ENCODE peak calls at places on chromosomes 2 and 18, in ten cellular contexts. One of them, this sample, is unnamed.

GRCh38 chr18:76264851-76265250 is 230.2 kb downstream of the ZNF516 start:
- DNase-seq in psoas muscle: no peak
- DNase-seq in adrenal gland: no peak
- DNase-seq in cardiac muscle cell: no peak
- DNase-seq in endothelial cell of umbilical vein: no peak
- DNase-seq in mesendoderm: no peak
- DNase-seq in adipocyte: no peak
- DNase-seq in body of pancreas: no peak
- DNase-seq in pancreas: no peak
- DNase-seq in fibroblast of lung: no peak
- DNase-seq in this sample: no peak

GRCh38 chr2:55923091-55923977 is at the start of gene EFEMP1:
- DNase-seq in pancreas: peak; percentile 57
- DNase-seq in mesendoderm: peak; percentile 78
- DNase-seq in adrenal gland: no peak
- DNase-seq in adipocyte: peak; percentile 80
- DNase-seq in body of pancreas: peak; percentile 64
- DNase-seq in cardiac muscle cell: peak; percentile 87
- DNase-seq in psoas muscle: peak; percentile 72
- DNase-seq in fibroblast of lung: peak; percentile 73
- DNase-seq in endothelial cell of umbilical vein: peak; percentile 87
- DNase-seq in this sample: no peak

GRCh38 chr2:37457401-37457901 is 113.0 kb downstream of the QPCT start:
- DNase-seq in mesendoderm: no peak
- DNase-seq in adipocyte: peak; percentile 50
- DNase-seq in pancreas: no peak
- DNase-seq in fibroblast of lung: peak; percentile 88
- DNase-seq in psoas muscle: no peak
- DNase-seq in body of pancreas: no peak
- DNase-seq in cardiac muscle cell: peak; percentile 36
- DNase-seq in endothelial cell of umbilical vein: peak; percentile 45
- DNase-seq in adrenal gland: no peak
- DNase-seq in this sample: no peak

GRCh38 chr2:235077046-235077445 is 125.2 kb downstream of the SH3BP4 start:
- DNase-seq in adipocyte: no peak
- DNase-seq in psoas muscle: no peak
- DNase-seq in fibroblast of lung: peak; percentile 65
- DNase-seq in cardiac muscle cell: no peak
- DNase-seq in mesendoderm: no peak
- DNase-seq in endothelial cell of umbilical vein: no peak
- DNase-seq in pancreas: no peak
- DNase-seq in adrenal gland: no peak
- DNase-seq in body of pancreas: no peak
- DNase-seq in this sample: no peak

GRCh38 chr2:172734711-172735645 is 667 bp upstream of the RAPGEF4 start:
- DNase-seq in pancreas: no peak
- DNase-seq in adipocyte: peak; percentile 9
- DNase-seq in endothelial cell of umbilical vein: no peak
- DNase-seq in psoas muscle: no peak
- DNase-seq in mesendoderm: peak; percentile 15
- DNase-seq in cardiac muscle cell: peak; percentile 14
- DNase-seq in fibroblast of lung: no peak
- DNase-seq in body of pancreas: no peak
- DNase-seq in adrenal gland: no peak
- DNase-seq in this sample: no peak

GRCh38 chr2:74558284-74559230 is 4.0 kb downstream of the DOK1 start:
- DNase-seq in body of pancreas: no peak
- DNase-seq in fibroblast of lung: no peak
- DNase-seq in psoas muscle: no peak
- DNase-seq in endothelial cell of umbilical vein: no peak
- DNase-seq in mesendoderm: no peak
- DNase-seq in cardiac muscle cell: no peak
- DNase-seq in pancreas: no peak
- DNase-seq in adipocyte: no peak
- DNase-seq in adrenal gland: no peak
- DNase-seq in this sample: no peak

GRCh38 chr2:230777681-230778080 is 65.0 kb downstream of the CAB39 start:
- DNase-seq in mesendoderm: no peak
- DNase-seq in adrenal gland: no peak
- DNase-seq in pancreas: no peak
- DNase-seq in body of pancreas: no peak
- DNase-seq in psoas muscle: no peak
- DNase-seq in endothelial cell of umbilical vein: peak; percentile 77
- DNase-seq in fibroblast of lung: peak; percentile 69
- DNase-seq in adipocyte: no peak
- DNase-seq in cardiac muscle cell: peak; percentile 36
- DNase-seq in this sample: no peak

GRCh38 chr2:72745679-72746368 is 80.0 kb downstream of the EXOC6B start:
- DNase-seq in fibroblast of lung: peak; percentile 65
- DNase-seq in psoas muscle: no peak
- DNase-seq in pancreas: no peak
- DNase-seq in cardiac muscle cell: peak; percentile 87
- DNase-seq in body of pancreas: peak; percentile 17
- DNase-seq in endothelial cell of umbilical vein: peak; percentile 88
- DNase-seq in adipocyte: peak; percentile 91
- DNase-seq in mesendoderm: peak; percentile 71
- DNase-seq in adrenal gland: no peak
- DNase-seq in this sample: no peak

DNA sequence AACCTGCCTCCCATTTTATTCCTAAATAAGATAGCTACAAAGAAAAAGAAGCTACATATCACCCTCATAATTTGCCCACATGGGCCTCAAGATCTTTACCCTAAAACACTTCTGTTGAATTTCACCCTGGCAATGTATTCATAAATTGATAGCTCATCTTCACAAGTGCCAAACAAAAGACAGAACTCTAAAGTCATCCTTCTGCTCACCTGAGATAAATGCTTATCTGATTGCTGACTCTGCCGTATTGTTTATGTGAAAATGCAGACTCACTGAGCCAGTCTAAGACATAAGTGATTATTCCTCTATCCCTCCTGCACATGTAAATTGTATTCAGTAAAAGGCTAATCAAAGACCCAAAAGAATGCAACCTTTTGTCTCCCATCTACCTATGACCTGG is 2.0 kb downstream of the RDH14 start:
- DNase-seq in mesendoderm: no peak
- DNase-seq in endothelial cell of umbilical vein: no peak
- DNase-seq in pancreas: no peak
- DNase-seq in adrenal gland: no peak
- DNase-seq in cardiac muscle cell: no peak
- DNase-seq in fibroblast of lung: no peak
- DNase-seq in adipocyte: no peak
- DNase-seq in psoas muscle: no peak
- DNase-seq in body of pancreas: no peak
- DNase-seq in this sample: no peak
- H3K4me3 ChIP-seq in mesendoderm: no peak overlapping the region
- H3K4me3 ChIP-seq in endothelial cell of umbilical vein: no peak overlapping the region
- H3K4me3 ChIP-seq in pancreas: no peak overlapping the region
- H3K4me3 ChIP-seq in adrenal gland: no peak overlapping the region
- H3K4me3 ChIP-seq in cardiac muscle cell: no peak overlapping the region
- H3K4me3 ChIP-seq in fibroblast of lung: no peak overlapping the region
- H3K4me3 ChIP-seq in adipocyte: peak overlapping the region; percentile 34
- H3K4me3 ChIP-seq in psoas muscle: peak overlapping the region; percentile 86
- H3K4me3 ChIP-seq in body of pancreas: no peak overlapping the region
- H3K4me3 ChIP-seq in this sample: no peak overlapping the region

DNA sequence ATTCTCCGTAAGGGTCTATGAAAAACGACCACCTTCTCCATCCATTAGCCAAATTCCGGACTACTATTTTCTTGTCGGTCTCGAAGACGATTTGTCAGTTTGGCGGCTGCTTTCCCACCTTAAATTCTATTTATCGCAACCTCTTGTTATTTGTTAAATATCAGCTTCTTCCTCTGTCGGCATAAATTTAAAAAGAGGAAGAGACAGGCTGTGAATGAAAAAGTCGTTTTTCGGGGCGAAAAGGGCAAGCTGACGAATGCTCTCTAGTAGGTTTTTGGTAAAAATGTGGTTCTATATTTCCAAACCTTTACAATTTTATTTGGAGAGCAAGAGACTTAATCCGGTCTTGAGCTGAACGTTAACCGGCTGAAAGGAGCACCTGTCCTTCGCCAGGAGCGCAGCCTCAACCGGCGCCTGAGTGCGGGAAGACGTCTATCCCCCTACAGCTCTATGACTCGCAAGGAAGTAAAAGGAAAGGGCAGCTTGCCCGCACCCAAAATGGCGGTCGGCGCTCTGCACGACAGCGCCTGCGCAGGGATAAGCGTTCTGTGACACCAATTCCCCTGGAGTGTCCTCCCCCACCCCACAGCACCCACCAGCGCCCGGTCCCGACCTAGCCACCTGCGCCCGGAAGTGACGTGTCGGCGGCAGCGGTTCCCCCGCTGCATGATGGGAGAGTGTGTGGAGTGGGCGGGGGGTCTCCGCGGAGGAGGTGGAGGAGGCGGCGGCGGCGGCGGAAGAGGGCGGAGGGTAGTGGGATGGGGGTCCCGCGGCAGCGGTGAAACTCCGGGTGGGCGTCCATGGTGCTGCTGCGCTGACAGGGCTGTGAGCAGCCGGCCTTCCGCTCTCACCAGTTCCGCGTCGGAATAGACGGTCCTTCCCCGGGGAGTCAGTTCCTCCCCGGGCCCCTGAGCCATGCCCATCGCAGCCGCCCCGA is at the start of gene AFTPH:
- DNase-seq in psoas muscle: peak; percentile 99
- DNase-seq in endothelial cell of umbilical vein: peak; percentile 100
- DNase-seq in body of pancreas: peak; percentile 99
- DNase-seq in fibroblast of lung: peak; percentile 98
- DNase-seq in mesendoderm: peak; percentile 100
- DNase-seq in adipocyte: peak; percentile 99
- DNase-seq in cardiac muscle cell: peak; percentile 99
- DNase-seq in adrenal gland: peak; percentile 99
- DNase-seq in pancreas: peak; percentile 99
- DNase-seq in this sample: peak; percentile 99
- H3K4me1 ChIP-seq in psoas muscle: peaks cover 20% of the 10 kb centered on the region
- H3K4me1 ChIP-seq in endothelial cell of umbilical vein: peaks cover 12% of the 10 kb centered on the region
- H3K4me1 ChIP-seq in body of pancreas: peaks cover 16% of the 10 kb centered on the region
- H3K4me1 ChIP-seq in fibroblast of lung: no peaks in the 10 kb centered on the region
- H3K4me1 ChIP-seq in mesendoderm: no peaks in the 10 kb centered on the region
- H3K4me1 ChIP-seq in adipocyte: peaks cover 14% of the 10 kb centered on the region
- H3K4me1 ChIP-seq in cardiac muscle cell: peaks cover 25% of the 10 kb centered on the region
- H3K4me1 ChIP-seq in adrenal gland: peaks cover 3% of the 10 kb centered on the region
- H3K4me1 ChIP-seq in pancreas: peaks cover 19% of the 10 kb centered on the region
- H3K4me1 ChIP-seq in this sample: peaks cover 30% of the 10 kb centered on the region

DNA sequence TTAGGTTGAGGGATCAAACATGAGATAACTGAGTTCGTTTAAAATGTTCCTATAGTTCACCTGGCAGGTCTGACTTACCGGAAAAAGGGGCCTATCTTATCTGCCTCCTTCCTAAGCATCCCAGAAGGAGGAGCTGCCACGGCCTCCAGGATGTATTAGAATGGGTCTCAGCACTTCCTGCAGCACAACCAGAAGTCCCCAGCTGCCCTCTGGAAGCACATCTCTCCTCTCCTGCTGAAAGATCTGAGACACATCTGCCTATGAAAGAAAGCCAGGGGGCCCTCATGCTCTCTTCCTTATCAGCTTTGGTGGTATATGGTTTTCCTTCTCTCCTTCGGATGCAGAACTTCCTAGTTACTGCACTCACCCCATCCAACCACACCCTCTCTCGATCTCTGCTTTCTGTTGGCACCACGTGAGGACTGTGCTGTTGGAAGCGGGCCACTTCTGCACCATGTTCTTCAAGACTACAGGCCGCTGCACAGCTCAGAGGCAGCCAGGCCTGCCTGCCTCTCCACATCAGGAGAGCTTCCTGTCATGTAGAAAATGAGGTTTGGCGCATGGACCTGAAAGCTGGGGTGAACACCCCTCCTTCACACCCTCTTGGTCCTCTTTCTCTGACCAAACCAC is 6.5 kb downstream of the IGFBP5 start:
- DNase-seq in psoas muscle: peak; percentile 82
- DNase-seq in pancreas: no peak
- DNase-seq in adrenal gland: no peak
- DNase-seq in fibroblast of lung: no peak
- DNase-seq in endothelial cell of umbilical vein: no peak
- DNase-seq in body of pancreas: no peak
- DNase-seq in adipocyte: no peak
- DNase-seq in cardiac muscle cell: no peak
- DNase-seq in mesendoderm: peak; percentile 57
- DNase-seq in this sample: no peak
- H3K4me3 ChIP-seq in psoas muscle: no peak overlapping the region
- H3K4me3 ChIP-seq in pancreas: no peak overlapping the region
- H3K4me3 ChIP-seq in adrenal gland: no peak overlapping the region
- H3K4me3 ChIP-seq in fibroblast of lung: peak overlapping the region; percentile 72
- H3K4me3 ChIP-seq in endothelial cell of umbilical vein: no peak overlapping the region
- H3K4me3 ChIP-seq in body of pancreas: no peak overlapping the region
- H3K4me3 ChIP-seq in adipocyte: no peak overlapping the region
- H3K4me3 ChIP-seq in cardiac muscle cell: no peak overlapping the region
- H3K4me3 ChIP-seq in mesendoderm: no peak overlapping the region
- H3K4me3 ChIP-seq in this sample: no peak overlapping the region

GRCh38 chr18:213505-213904 is 54.3 kb downstream of the THOC1 start:
- DNase-seq in psoas muscle: no peak
- DNase-seq in cardiac muscle cell: no peak
- DNase-seq in adrenal gland: no peak
- DNase-seq in fibroblast of lung: no peak
- DNase-seq in pancreas: no peak
- DNase-seq in endothelial cell of umbilical vein: no peak
- DNase-seq in adipocyte: no peak
- DNase-seq in mesendoderm: peak; percentile 13
- DNase-seq in body of pancreas: no peak
- DNase-seq in this sample: no peak

GRCh38 chr18:213977-214376 is 53.9 kb downstream of the THOC1 start:
- DNase-seq in pancreas: no peak
- DNase-seq in body of pancreas: no peak
- DNase-seq in adrenal gland: no peak
- DNase-seq in psoas muscle: no peak
- DNase-seq in adipocyte: no peak
- DNase-seq in endothelial cell of umbilical vein: no peak
- DNase-seq in fibroblast of lung: no peak
- DNase-seq in cardiac muscle cell: no peak
- DNase-seq in mesendoderm: no peak
- DNase-seq in this sample: no peak

GRCh38 chr18:215448-216010 is 52.3 kb downstream of the THOC1 start:
- DNase-seq in body of pancreas: no peak
- DNase-seq in mesendoderm: peak; percentile 53
- DNase-seq in pancreas: no peak
- DNase-seq in fibroblast of lung: no peak
- DNase-seq in cardiac muscle cell: no peak
- DNase-seq in psoas muscle: no peak
- DNase-seq in adipocyte: no peak
- DNase-seq in endothelial cell of umbilical vein: no peak
- DNase-seq in adrenal gland: no peak
- DNase-seq in this sample: no peak

GRCh38 chr18:220708-221107 is 47.1 kb downstream of the THOC1 start:
- DNase-seq in body of pancreas: no peak
- DNase-seq in mesendoderm: no peak
- DNase-seq in fibroblast of lung: no peak
- DNase-seq in psoas muscle: no peak
- DNase-seq in endothelial cell of umbilical vein: no peak
- DNase-seq in adipocyte: no peak
- DNase-seq in cardiac muscle cell: no peak
- DNase-seq in adrenal gland: no peak
- DNase-seq in pancreas: no peak
- DNase-seq in this sample: no peak

DNA sequence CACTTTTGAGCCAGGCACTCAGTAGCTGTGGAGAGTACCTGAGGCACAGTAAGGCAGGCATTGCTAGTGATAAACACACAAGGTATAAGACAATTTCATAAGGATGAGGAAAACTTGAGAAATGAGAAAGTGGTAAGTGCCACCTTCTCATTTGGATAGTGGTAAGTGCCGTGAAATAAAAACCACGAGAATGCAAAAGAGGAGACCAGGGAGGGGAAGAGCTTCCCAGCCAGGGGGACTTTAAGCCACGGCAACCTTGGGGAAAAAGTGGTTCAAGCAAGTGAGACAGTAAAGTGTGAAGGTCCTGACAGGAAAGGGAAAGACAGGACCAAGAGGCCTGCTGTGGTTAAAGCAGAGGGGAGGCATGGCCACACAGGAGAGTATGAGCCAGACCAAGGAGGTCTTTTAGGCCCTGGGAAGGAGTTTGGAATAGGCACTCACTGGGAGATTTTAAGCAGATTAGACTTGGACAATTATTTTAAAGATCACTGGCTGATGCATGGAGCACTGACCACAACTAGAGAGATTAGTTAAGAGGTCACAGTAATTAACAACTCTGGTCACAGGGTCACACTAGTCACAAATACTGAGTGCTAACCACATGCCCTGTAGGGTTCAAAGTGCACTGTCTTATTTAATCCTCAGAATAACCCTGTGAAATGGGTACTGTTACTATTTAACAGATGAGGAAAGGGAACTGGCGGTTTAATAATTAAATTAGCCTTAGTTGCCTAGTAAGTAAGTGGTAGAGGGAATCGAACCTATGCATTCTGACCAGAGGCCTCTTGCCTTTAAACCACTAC is 50.1 kb downstream of the THOC1 start:
- DNase-seq in fibroblast of lung: no peak
- DNase-seq in mesendoderm: no peak
- DNase-seq in psoas muscle: no peak
- DNase-seq in cardiac muscle cell: no peak
- DNase-seq in adipocyte: no peak
- DNase-seq in endothelial cell of umbilical vein: no peak
- DNase-seq in adrenal gland: no peak
- DNase-seq in pancreas: no peak
- DNase-seq in body of pancreas: no peak
- DNase-seq in this sample: no peak
- H3K4me1 ChIP-seq in fibroblast of lung: no peaks in the 10 kb centered on the region
- H3K4me1 ChIP-seq in mesendoderm: no peaks in the 10 kb centered on the region
- H3K4me1 ChIP-seq in psoas muscle: no peaks in the 10 kb centered on the region
- H3K4me1 ChIP-seq in cardiac muscle cell: no peaks in the 10 kb centered on the region
- H3K4me1 ChIP-seq in adipocyte: no peaks in the 10 kb centered on the region
- H3K4me1 ChIP-seq in endothelial cell of umbilical vein: no peaks in the 10 kb centered on the region
- H3K4me1 ChIP-seq in adrenal gland: no peaks in the 10 kb centered on the region
- H3K4me1 ChIP-seq in pancreas: no peaks in the 10 kb centered on the region
- H3K4me1 ChIP-seq in body of pancreas: no peaks in the 10 kb centered on the region
- H3K4me1 ChIP-seq in this sample: no peaks in the 10 kb centered on the region

This sample was measured in CD8-positive, alpha-beta memory T cell.